ENCODE peak calls at places on chromosomes 2 and 18, in five cellular contexts. M is HCT116, Q is SK-N-SH, Z is K562, V is GM12878. Y is an unnamed sample.
A peak's percentile ranks its signal among the peaks of the same experiment; 100 is the strongest.

GRCh38 chr2:238286095-238286494 is 2.3 kb downstream of the PER2 start:
- DNase-seq in M (no peak), Q (no peak), Z (no peak), V (no peak), Y (no peak)

GRCh38 chr2:104787298-104788065 is 66.4 kb upstream of the POU3F3 start:
- DNase-seq in M (no peak), Q (no peak), Z (no peak), V (no peak), Y (no peak)

GRCh38 chr2:96802721-96803120 is 13.3 kb upstream of the CNNM3 start:
- DNase-seq in M (no peak), Q (peak; percentile 7), Z (no peak), V (no peak), Y (no peak)

GRCh38 chr2:234363011-234363487 is 133.8 kb downstream of the ARL4C start:
- DNase-seq in M (peak; percentile 98), Q (no peak), Z (no peak), V (no peak), Y (peak; percentile 83)

GRCh38 chr18:67599277-67599676 is 82.8 kb upstream of the DSEL start:
- DNase-seq in M (no peak), Q (peak; percentile 57), Z (no peak), V (no peak), Y (no peak)

GRCh38 chr2:100013892-100014677 is 128.3 kb downstream of the AFF3 start:
- DNase-seq in M (peak; percentile 81), Q (peak; percentile 58), Z (no peak), V (no peak), Y (no peak)

GRCh38 chr18:76468345-76469275 is 26.4 kb downstream of the ZNF516 start:
- DNase-seq in M (no peak), Q (no peak), Z (no peak), V (no peak), Y (no peak)

GRCh38 chr2:190717764-190718651 is 69.1 kb downstream of the NAB1 start:
- DNase-seq in M (no peak), Q (no peak), Z (no peak), V (no peak), Y (no peak)

GRCh38 chr2:192277494-192278109 is 82.9 kb upstream of the TMEFF2 start:
- DNase-seq in M (no peak), Q (no peak), Z (no peak), V (no peak), Y (no peak)

GRCh38 chr2:216023055-216023648 is 9.8 kb upstream of the MREG start:
- DNase-seq in M (peak; percentile 42), Q (peak; percentile 72), Z (peak; percentile 52), V (no peak), Y (peak; percentile 66)

GRCh38 chr2:179521944-179522343 is 257.3 kb upstream of the SESTD1 start:
- DNase-seq in M (no peak), Q (no peak), Z (no peak), V (no peak), Y (peak; percentile 35)

GRCh38 chr2:30992781-30993180 is 145.5 kb downstream of the GALNT14 start:
- DNase-seq in M (no peak), Q (no peak), Z (no peak), V (no peak), Y (no peak)

GRCh38 chr2:53826587-53827397 is 33.0 kb downstream of the GPR75 start:
- DNase-seq in M (no peak), Q (no peak), Z (no peak), V (no peak), Y (peak; percentile 100)

GRCh38 chr2:211473116-211473515 is 916.7 kb downstream of the CPS1 start:
- DNase-seq in M (no peak), Q (no peak), Z (no peak), V (no peak), Y (no peak)

GRCh38 chr18:4636957-4637356 is 181.8 kb upstream of the DLGAP1 start:
- DNase-seq in M (no peak), Q (no peak), Z (no peak), V (no peak), Y (no peak)

GRCh38 chr2:83106853-83107252 is 1352.2 kb downstream of the SUCLG1 start:
- DNase-seq in M (no peak), Q (no peak), Z (no peak), V (no peak), Y (no peak)

GRCh38 chr2:65722028-65722427 is 289.6 kb upstream of the SPRED2 start:
- DNase-seq in M (no peak), Q (peak; percentile 61), Z (peak; percentile 36), V (no peak), Y (no peak)

GRCh38 chr2:190668892-190669291 is 20.0 kb downstream of the NAB1 start:
- DNase-seq in M (no peak), Q (no peak), Z (peak; percentile 74), V (no peak), Y (no peak)

GRCh38 chr2:190781604-190782198 is 98.9 kb upstream of the GLS start:
- DNase-seq in M (peak; percentile 53), Q (peak; percentile 71), Z (peak; percentile 57), V (peak; percentile 12), Y (peak; percentile 65)

GRCh38 chr2:164389411-164389810 is 231.9 kb downstream of the GRB14 start:
- DNase-seq in M (no peak), Q (no peak), Z (no peak), V (no peak), Y (no peak)

GRCh38 chr2:203646961-203647360 is 59.5 kb upstream of the CD28 start:
- DNase-seq in M (no peak), Q (no peak), Z (no peak), V (no peak), Y (no peak)

GRCh38 chr2:117856415-117857210 is 42.1 kb downstream of the DDX18 start:
- DNase-seq in M (peak; percentile 15), Q (no peak), Z (no peak), V (no peak), Y (peak; percentile 67)

GRCh38 chr2:17541514-17541950 is 1.0 kb downstream of the VSNL1 start:
- DNase-seq in M (no peak), Q (no peak), Z (no peak), V (no peak), Y (no peak)

GRCh38 chr18:30929065-30929464 is 113.5 kb downstream of the DSC3 start:
- DNase-seq in M (no peak), Q (no peak), Z (no peak), V (no peak), Y (no peak)

GRCh38 chr2:110865188-110865587 is 132.8 kb downstream of the ACOXL start:
- DNase-seq in M (no peak), Q (no peak), Z (no peak), V (peak; percentile 85), Y (no peak)

GRCh38 chr18:76602169-76602568 is 107.1 kb upstream of the ZNF516 start:
- DNase-seq in M (no peak), Q (no peak), Z (no peak), V (no peak), Y (no peak)

GRCh38 chr2:27958711-27959378 is 68.3 kb downstream of the BABAM2 start:
- DNase-seq in M (no peak), Q (no peak), Z (no peak), V (no peak), Y (no peak)

GRCh38 chr18:43271593-43272432 is 5.5 kb downstream of the SYT4 start:
- DNase-seq in M (peak; percentile 19), Q (peak; percentile 10), Z (peak; percentile 4), V (no peak), Y (peak; percentile 35)

GRCh38 chr18:46148810-46149209 is 44.6 kb downstream of the HAUS1 start:
- DNase-seq in M (no peak), Q (peak; percentile 70), Z (peak; percentile 45), V (no peak), Y (peak; percentile 59)

GRCh38 chr2:180753809-180754761 is 226.3 kb upstream of the UBE2E3 start:
- DNase-seq in M (no peak), Q (no peak), Z (no peak), V (no peak), Y (no peak)

GRCh38 chr2:215693999-215694356 is 258.1 kb upstream of the FN1 start:
- DNase-seq in M (no peak), Q (no peak), Z (no peak), V (no peak), Y (no peak)

GRCh38 chr2:236769981-236770671 is 200.5 kb downstream of the ACKR3 start:
- DNase-seq in M (no peak), Q (no peak), Z (no peak), V (no peak), Y (no peak)

GRCh38 chr2:66689456-66690051 is 254.6 kb downstream of the MEIS1 start:
- DNase-seq in M (no peak), Q (no peak), Z (no peak), V (no peak), Y (no peak)

GRCh38 chr18:48635806-48636205 is 97.0 kb downstream of the CTIF start:
- DNase-seq in M (no peak), Q (no peak), Z (no peak), V (no peak), Y (no peak)

GRCh38 chr2:115389024-115389423 is 946.6 kb downstream of the DPP10 start:
- DNase-seq in M (no peak), Q (no peak), Z (no peak), V (no peak), Y (no peak)

GRCh38 chr2:62056341-62056740 is 139.6 kb upstream of the B3GNT2 start:
- DNase-seq in M (no peak), Q (no peak), Z (no peak), V (no peak), Y (no peak)

GRCh38 chr2:174138161-174138560 is 110.2 kb downstream of the OLA1 start:
- DNase-seq in M (no peak), Q (no peak), Z (no peak), V (no peak), Y (peak; percentile 23)

DNA sequence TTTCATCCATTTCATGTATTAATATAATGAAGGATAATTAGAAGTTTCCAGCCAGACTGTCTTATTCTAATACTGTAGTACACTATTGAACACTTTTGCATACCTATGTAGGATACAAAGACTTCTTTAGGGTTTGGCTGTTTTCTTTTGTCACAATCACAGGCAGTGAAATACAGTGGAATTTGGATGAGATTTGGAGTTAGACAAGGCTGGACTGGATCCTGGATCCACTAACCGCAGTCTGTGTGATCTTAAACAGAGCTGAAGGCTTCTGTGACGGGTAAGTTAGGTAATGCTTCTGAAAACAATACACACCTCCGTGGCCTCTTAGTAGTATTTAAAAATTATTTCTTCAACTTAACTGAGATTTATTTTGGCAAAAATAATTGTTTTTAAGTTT is 1128.6 kb upstream of the CDH2 start:
- DNase-seq in M (no peak), Q (no peak), Z (no peak), V (no peak), Y (no peak)
- TF ChIP-seq ZBTB33 in M (no peak), Q (no peak), Z (no peak), V (no peak), Y (no peak)

GRCh38 chr18:9237982-9238381 is 96.6 kb upstream of the TWSG1 start:
- DNase-seq in M (no peak), Q (no peak), Z (no peak), V (no peak), Y (no peak)
- TF ChIP-seq ZBTB33 in M (no peak), Q (no peak), Z (no peak), V (no peak), Y (no peak)

DNA sequence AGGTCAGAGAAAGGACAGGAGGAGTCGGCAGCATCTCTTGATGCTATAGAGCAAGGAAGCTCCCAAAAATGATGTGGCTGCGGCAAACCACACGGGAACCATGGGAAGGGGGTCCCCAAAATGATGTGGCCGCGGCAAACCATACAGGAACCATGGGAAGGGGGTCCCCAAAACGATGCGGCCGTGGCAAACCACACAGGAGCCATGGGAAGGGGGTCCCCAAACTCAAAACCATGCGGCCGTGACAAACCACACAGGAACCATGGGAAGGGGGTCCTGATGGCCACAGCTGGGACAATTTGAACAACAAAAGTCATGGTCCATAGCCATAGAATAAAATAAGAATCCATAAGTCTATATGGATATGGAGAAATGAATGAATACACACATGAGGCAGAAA is 58.4 kb upstream of the GLI2 start:
- DNase-seq in M (no peak), Q (no peak), Z (no peak), V (no peak), Y (no peak)
- TF ChIP-seq ZBTB33 in M (no peak), Q (no peak), Z (no peak), V (no peak), Y (no peak)

GRCh38 chr2:123840614-123841013 is 184.5 kb upstream of the CNTNAP5 start:
- DNase-seq in M (no peak), Q (no peak), Z (no peak), V (no peak), Y (no peak)
- TF ChIP-seq ZBTB33 in M (no peak), Q (no peak), Z (no peak), V (no peak), Y (no peak)